ENCODE peak calls at places on chromosome 14, in four cellular contexts. One of them, this sample, is unnamed.

GRCh38 chr14:96201965-96202364 is 2.7 kb upstream of the BDKRB2 start:
- DNase-seq in K562: no peak
- DNase-seq in GM12878: no peak
- DNase-seq in HepG2: no peak
- DNase-seq in this sample: no peak

GRCh38 chr14:69242311-69243224 is 17.4 kb upstream of the GALNT16 start:
- DNase-seq in K562: peak
- DNase-seq in GM12878: peak
- DNase-seq in HepG2: peak
- DNase-seq in this sample: peak

GRCh38 chr14:96363751-96364336 is 518 bp downstream of the GSKIP start:
- DNase-seq in K562: peak
- DNase-seq in GM12878: no peak
- DNase-seq in HepG2: peak
- DNase-seq in this sample: peak

GRCh38 chr14:60151715-60152114 is 13.5 kb downstream of the DHRS7 start:
- DNase-seq in K562: no peak
- DNase-seq in GM12878: no peak
- DNase-seq in HepG2: no peak
- DNase-seq in this sample: no peak

GRCh38 chr14:35331605-35332516 is 39.7 kb downstream of the PSMA6 start:
- DNase-seq in K562: peak
- DNase-seq in GM12878: no peak
- DNase-seq in HepG2: peak
- DNase-seq in this sample: no peak

GRCh38 chr14:53999061-53999488 is 42.5 kb upstream of the BMP4 start:
- DNase-seq in K562: no peak
- DNase-seq in GM12878: no peak
- DNase-seq in HepG2: peak
- DNase-seq in this sample: no peak

GRCh38 chr14:90568405-90568804 is 171.6 kb downstream of the CALM1 start:
- DNase-seq in K562: no peak
- DNase-seq in GM12878: no peak
- DNase-seq in HepG2: no peak
- DNase-seq in this sample: no peak

GRCh38 chr14:26917086-26917485 is 319.3 kb upstream of the NOVA1 start:
- DNase-seq in K562: peak
- DNase-seq in GM12878: no peak
- DNase-seq in HepG2: peak
- DNase-seq in this sample: no peak

GRCh38 chr14:77027538-77028383 is 747 bp downstream of the IRF2BPL start:
- DNase-seq in K562: peak
- DNase-seq in GM12878: no peak
- DNase-seq in HepG2: no peak
- DNase-seq in this sample: peak

GRCh38 chr14:87131879-87132278 is 861.1 kb downstream of the GALC start:
- DNase-seq in K562: no peak
- DNase-seq in GM12878: no peak
- DNase-seq in HepG2: no peak
- DNase-seq in this sample: no peak

GRCh38 chr14:99595034-99595433 is 9.0 kb downstream of the CCDC85C start:
- DNase-seq in K562: no peak
- DNase-seq in GM12878: peak
- DNase-seq in HepG2: no peak
- DNase-seq in this sample: no peak

GRCh38 chr14:96962337-96962736 is 165.2 kb downstream of the VRK1 start:
- DNase-seq in K562: no peak
- DNase-seq in GM12878: no peak
- DNase-seq in HepG2: no peak
- DNase-seq in this sample: no peak

GRCh38 chr14:99584823-99585222 is 19.2 kb downstream of the CCDC85C start:
- DNase-seq in K562: no peak
- DNase-seq in GM12878: no peak
- DNase-seq in HepG2: no peak
- DNase-seq in this sample: no peak

GRCh38 chr14:72633551-72633950 is 260.4 kb downstream of the DPF3 start:
- DNase-seq in K562: no peak
- DNase-seq in GM12878: no peak
- DNase-seq in HepG2: no peak
- DNase-seq in this sample: no peak

GRCh38 chr14:54440037-54440436 is 1.1 kb downstream of the CNIH1 start:
- DNase-seq in K562: no peak
- DNase-seq in GM12878: no peak
- DNase-seq in HepG2: no peak
- DNase-seq in this sample: no peak

GRCh38 chr14:100054553-100055075 is 10.6 kb upstream of the EVL start:
- DNase-seq in K562: no peak
- DNase-seq in GM12878: no peak
- DNase-seq in HepG2: no peak
- DNase-seq in this sample: no peak

GRCh38 chr14:77565289-77566081 is 51.0 kb downstream of the SPTLC2 start:
- DNase-seq in K562: no peak
- DNase-seq in GM12878: no peak
- DNase-seq in HepG2: no peak
- DNase-seq in this sample: no peak

GRCh38 chr14:58072288-58073071 is 79.5 kb downstream of the ARMH4 start:
- DNase-seq in K562: peak
- DNase-seq in GM12878: peak
- DNase-seq in HepG2: peak
- DNase-seq in this sample: peak

GRCh38 chr14:89578048-89578619 is 161.1 kb upstream of the FOXN3 start:
- DNase-seq in K562: no peak
- DNase-seq in GM12878: no peak
- DNase-seq in HepG2: no peak
- DNase-seq in this sample: no peak

GRCh38 chr14:54985156-54985555 is 41.7 kb downstream of the WDHD1 start:
- DNase-seq in K562: no peak
- DNase-seq in GM12878: no peak
- DNase-seq in HepG2: no peak
- DNase-seq in this sample: no peak

GRCh38 chr14:33356167-33356566 is 417.5 kb downstream of the NPAS3 start:
- DNase-seq in K562: no peak
- DNase-seq in GM12878: no peak
- DNase-seq in HepG2: no peak
- DNase-seq in this sample: no peak

GRCh38 chr14:103808403-103809001 is 38.9 kb downstream of the PPP1R13B start:
- DNase-seq in K562: peak
- DNase-seq in GM12878: no peak
- DNase-seq in HepG2: peak
- DNase-seq in this sample: peak

GRCh38 chr14:81211844-81212243 is 8.9 kb downstream of the GTF2A1 start:
- DNase-seq in K562: no peak
- DNase-seq in GM12878: no peak
- DNase-seq in HepG2: peak
- DNase-seq in this sample: no peak

GRCh38 chr14:69039287-69039628 is 60.2 kb upstream of the ACTN1 start:
- DNase-seq in K562: no peak
- DNase-seq in GM12878: no peak
- DNase-seq in HepG2: peak
- DNase-seq in this sample: no peak

GRCh38 chr14:101960225-101960624 is 4.1 kb upstream of the DYNC1H1 start:
- DNase-seq in K562: peak
- DNase-seq in GM12878: no peak
- DNase-seq in HepG2: peak
- DNase-seq in this sample: peak

GRCh38 chr14:72528059-72528950 is 365.6 kb downstream of the DPF3 start:
- DNase-seq in K562: no peak
- DNase-seq in GM12878: no peak
- DNase-seq in HepG2: no peak
- DNase-seq in this sample: no peak

GRCh38 chr14:20436363-20436755 is 393 bp upstream of the KLHL33 start:
- DNase-seq in K562: no peak
- DNase-seq in GM12878: no peak
- DNase-seq in HepG2: no peak
- DNase-seq in this sample: no peak

GRCh38 chr14:71113376-71113775 is 206.1 kb downstream of the PCNX1 start:
- DNase-seq in K562: no peak
- DNase-seq in GM12878: no peak
- DNase-seq in HepG2: no peak
- DNase-seq in this sample: no peak

GRCh38 chr14:42665083-42665482 is 1058.4 kb downstream of the LRFN5 start:
- DNase-seq in K562: no peak
- DNase-seq in GM12878: no peak
- DNase-seq in HepG2: no peak
- DNase-seq in this sample: no peak

GRCh38 chr14:80973918-80974317 is 18.5 kb downstream of the TSHR start:
- DNase-seq in K562: no peak
- DNase-seq in GM12878: no peak
- DNase-seq in HepG2: no peak
- DNase-seq in this sample: no peak

DNA sequence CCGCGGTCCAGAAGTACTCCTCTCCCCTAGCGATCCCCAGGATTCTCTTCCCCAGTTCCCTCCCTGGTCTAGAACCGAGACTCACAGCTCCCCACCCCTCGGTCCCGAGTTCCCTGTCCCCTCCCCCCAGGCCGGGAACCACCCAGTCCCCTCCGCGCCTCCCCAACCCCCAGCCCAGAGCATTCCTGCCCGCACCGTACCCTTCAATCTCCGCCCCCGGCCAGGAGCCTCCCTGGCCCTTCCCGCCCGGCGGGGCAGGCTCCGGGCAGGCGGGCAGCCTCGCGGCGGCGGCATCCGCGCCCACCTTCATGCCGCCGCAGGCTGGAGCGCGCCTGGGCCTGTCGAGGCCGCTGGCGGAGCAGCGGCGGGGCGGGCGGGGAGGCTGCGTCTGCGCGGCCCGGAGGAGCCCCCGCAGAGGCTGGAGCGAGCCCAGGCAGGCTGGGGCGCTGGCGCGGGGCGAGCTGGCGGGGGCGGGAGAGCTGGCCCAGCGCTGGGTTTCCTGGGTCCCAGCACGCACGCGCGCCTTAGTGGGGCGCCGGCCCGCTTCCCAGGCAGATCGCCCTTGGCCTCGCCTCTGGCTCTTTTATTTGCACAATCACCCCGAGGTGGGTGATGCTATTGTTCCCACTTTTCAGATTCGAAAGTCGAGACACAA is 22.2 kb upstream of the GPR132 start:
- DNase-seq in K562: peak
- DNase-seq in GM12878: no peak
- DNase-seq in HepG2: no peak
- DNase-seq in this sample: no peak
- TF ChIP-seq USF2 in K562: no peak
- TF ChIP-seq USF2 in GM12878: no peak
- TF ChIP-seq USF2 in HepG2: no peak
- TF ChIP-seq USF2 in this sample: no peak

DNA sequence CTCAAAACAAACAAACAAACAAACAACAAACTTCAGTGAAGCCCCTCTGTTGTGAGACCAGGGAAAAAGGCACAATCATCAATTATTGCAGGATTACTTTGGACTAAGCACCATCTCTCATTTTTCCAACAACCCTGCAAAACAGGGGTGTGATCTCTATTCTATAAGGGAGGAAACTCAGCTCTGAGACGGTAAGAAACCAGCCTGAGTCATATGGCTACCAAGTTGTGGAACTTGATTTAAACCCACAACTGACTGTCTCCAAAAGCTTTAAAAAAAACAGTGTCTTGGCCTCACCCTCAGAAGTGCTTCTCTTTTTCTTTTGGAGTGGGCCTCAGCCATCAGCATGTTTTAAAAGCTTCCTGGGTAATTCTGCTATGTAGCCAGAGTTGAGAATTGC is 49.8 kb downstream of the RIN3 start:
- DNase-seq in K562: no peak
- DNase-seq in GM12878: peak
- DNase-seq in HepG2: no peak
- DNase-seq in this sample: no peak
- TF ChIP-seq CREM in K562: no peak
- TF ChIP-seq CREM in GM12878: no peak
- TF ChIP-seq CREM in HepG2: no peak
- TF ChIP-seq CREM in this sample: no peak

DNA sequence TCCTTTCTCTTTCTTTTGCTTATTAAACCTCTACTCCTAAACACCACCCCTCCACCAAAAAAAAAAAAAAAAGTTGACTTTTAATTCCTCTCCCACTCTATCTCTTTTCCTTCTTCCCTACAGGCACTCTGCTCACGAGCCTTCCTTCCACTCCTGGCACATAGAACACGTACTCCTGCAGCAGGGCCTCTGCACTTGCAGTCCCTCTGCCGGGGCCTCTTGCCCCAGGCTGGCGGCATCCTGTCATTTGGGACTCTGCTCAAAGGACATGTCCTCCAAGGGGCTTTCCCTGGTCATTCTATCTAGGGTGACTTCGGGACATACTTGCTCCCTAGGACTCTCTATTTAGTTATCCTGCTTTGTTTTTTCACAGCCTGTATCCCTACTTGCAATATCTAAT is 7.7 kb downstream of the FOS start:
- DNase-seq in K562: no peak
- DNase-seq in GM12878: no peak
- DNase-seq in HepG2: no peak
- DNase-seq in this sample: no peak
- TF ChIP-seq ETV6 in K562: no peak
- TF ChIP-seq ETV6 in GM12878: no peak
- TF ChIP-seq ETV6 in HepG2: no peak
- TF ChIP-seq ETV6 in this sample: no peak

DNA sequence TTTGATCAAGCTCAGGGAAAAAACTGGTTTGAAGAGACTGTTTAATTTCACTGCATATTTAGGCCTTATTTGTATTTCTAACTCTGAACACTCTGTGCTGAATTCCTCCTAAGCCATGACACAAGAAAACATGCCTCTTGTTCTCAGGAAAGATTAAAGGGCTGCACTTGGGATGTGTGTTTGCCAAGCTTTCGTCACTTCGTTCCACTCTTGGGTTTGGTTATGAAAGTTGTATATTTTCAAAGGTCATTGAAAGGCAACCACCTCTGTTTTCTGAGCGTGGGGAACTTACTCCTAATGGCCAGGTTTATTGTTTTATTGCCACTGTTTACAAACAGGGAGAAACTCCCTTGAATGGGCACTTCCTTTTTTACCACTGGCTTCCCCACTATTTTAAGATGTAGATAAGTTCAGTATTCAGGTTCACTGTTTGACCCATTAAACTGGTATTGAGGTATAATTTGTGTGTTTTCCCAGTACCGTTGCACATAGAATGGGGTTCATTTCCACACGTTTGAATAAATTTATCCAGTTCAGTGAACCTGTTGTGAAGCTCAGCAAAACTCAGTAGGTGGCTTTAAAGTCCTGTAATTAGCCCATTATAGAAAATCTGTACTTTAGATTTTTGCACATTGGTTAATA is 65.3 kb downstream of the NKX2-1 start:
- DNase-seq in K562: no peak
- DNase-seq in GM12878: no peak
- DNase-seq in HepG2: peak
- DNase-seq in this sample: no peak
- TF ChIP-seq USF2 in K562: no peak
- TF ChIP-seq USF2 in GM12878: no peak
- TF ChIP-seq USF2 in HepG2: no peak
- TF ChIP-seq USF2 in this sample: no peak

This sample was measured in WTC11.